ENCODE peak calls at places on chromosomes 13 and 19, in seven cellular contexts. P is colonic mucosa, H is heart left ventricle, C is GM23338, S is thoracic aorta, Y is uterus, Q is psoas muscle. O is an unnamed sample. For H3K36me3, the result is how much of the 10 kb centered on the place peaks cover.

GRCh38 chr19:38543807-38544568 is 73.8 kb downstream of the MAP4K1 start:
- DNase-seq in P (peak), H (peak), C (peak), S (peak), Y (peak), Q (peak), O (peak)

GRCh38 chr19:49758292-49758691 is 4.8 kb downstream of the TSKS start:
- DNase-seq in P (no peak), H (no peak), C (no peak), S (no peak), Y (no peak), Q (no peak), O (no peak)

GRCh38 chr19:18951721-18952281 is 10.8 kb upstream of the HOMER3 start:
- DNase-seq in P (no peak), H (no peak), C (no peak), S (no peak), Y (no peak), Q (no peak), O (no peak)

GRCh38 chr13:31880849-31881494 is 141.6 kb downstream of the RXFP2 start:
- DNase-seq in P (no peak), H (no peak), C (no peak), S (no peak), Y (no peak), Q (no peak), O (no peak)

GRCh38 chr13:102873653-102874052 is 27.8 kb downstream of the ERCC5 start:
- DNase-seq in P (no peak), H (no peak), C (no peak), S (no peak), Y (no peak), Q (no peak), O (no peak)

GRCh38 chr13:35884211-35884610 is 247.0 kb downstream of the DCLK1 start:
- DNase-seq in P (no peak), H (no peak), C (no peak), S (no peak), Y (no peak), Q (no peak), O (no peak)

GRCh38 chr13:38417241-38417640 is 67.6 kb downstream of the UFM1 start:
- DNase-seq in P (no peak), H (no peak), C (no peak), S (no peak), Y (no peak), Q (no peak), O (no peak)

GRCh38 chr13:94481966-94482365 is 2.5 kb upstream of the DCT start:
- DNase-seq in P (no peak), H (no peak), C (no peak), S (no peak), Y (no peak), Q (peak), O (no peak)

GRCh38 chr13:41916173-41916954 is 44.5 kb downstream of the VWA8 start:
- DNase-seq in P (no peak), H (no peak), C (no peak), S (no peak), Y (no peak), Q (no peak), O (no peak)

GRCh38 chr13:91144054-91144453 is 203.4 kb upstream of the MIR17HG start:
- DNase-seq in P (no peak), H (no peak), C (no peak), S (no peak), Y (no peak), Q (no peak), O (no peak)

GRCh38 chr19:13742756-13743155 is 21.6 kb upstream of the MRI1 start:
- DNase-seq in P (no peak), H (no peak), C (no peak), S (no peak), Y (no peak), Q (no peak), O (no peak)

GRCh38 chr19:43768273-43769050 is 12.3 kb downstream of the KCNN4 start:
- DNase-seq in P (peak), H (no peak), C (no peak), S (no peak), Y (no peak), Q (peak), O (no peak)

GRCh38 chr19:45250216-45250831 is 747 bp upstream of the MARK4 start:
- DNase-seq in P (no peak), H (no peak), C (peak), S (no peak), Y (no peak), Q (no peak), O (no peak)

GRCh38 chr13:50323440-50324070 is 308.3 kb downstream of the KCNRG start:
- DNase-seq in P (no peak), H (no peak), C (no peak), S (no peak), Y (no peak), Q (no peak), O (no peak)

GRCh38 chr19:33862991-33863390 is 66.3 kb downstream of the KCTD15 start:
- DNase-seq in P (no peak), H (peak), C (no peak), S (no peak), Y (no peak), Q (no peak), O (no peak)

GRCh38 chr19:11204076-11204602 is 6.8 kb upstream of the KANK2 start:
- DNase-seq in P (no peak), H (no peak), C (no peak), S (no peak), Y (no peak), Q (no peak), O (no peak)
- TF ChIP-seq CTCF in P (no peak), H (no peak), C (no peak), S (peak), Y (no peak), Q (no peak), O (no peak)

GRCh38 chr19:47066376-47067214 is 18.2 kb upstream of the TMEM160 start:
- DNase-seq in P (no peak), H (no peak), C (no peak), S (no peak), Y (no peak), Q (no peak), O (no peak)
- H3K36me3 ChIP-seq in P (under half), H (half or more), C (under half), S (half or more), Y (under half), Q (half or more), O (under half)

GRCh38 chr19:53936035-53936434 is 26.7 kb upstream of the CACNG8 start:
- DNase-seq in P (no peak), H (no peak), C (no peak), S (no peak), Y (no peak), Q (no peak), O (no peak)
- TF ChIP-seq CTCF in P (no peak), H (no peak), C (no peak), S (no peak), Y (no peak), Q (no peak), O (no peak)

DNA sequence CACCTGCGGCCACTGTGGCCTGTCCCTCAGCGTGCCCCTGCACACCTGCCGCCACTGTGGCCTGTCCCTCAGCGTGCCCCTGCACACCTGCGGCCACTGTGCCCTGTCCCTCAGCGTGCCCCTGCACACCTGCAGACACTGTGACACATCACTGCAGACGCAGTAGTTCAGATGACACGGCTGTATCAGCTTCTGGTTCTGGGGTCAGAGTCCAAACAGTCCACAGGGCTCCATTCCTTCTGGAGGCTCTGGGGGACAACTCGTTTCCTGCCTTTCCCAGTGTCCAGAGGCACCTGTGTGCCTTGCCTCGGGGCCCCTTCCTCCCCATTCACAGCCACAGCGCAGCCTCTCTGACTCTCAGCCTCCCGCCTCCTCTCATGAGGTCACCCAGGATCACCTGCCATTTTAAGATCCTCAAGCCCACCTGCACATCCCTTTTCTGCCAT is 5.5 kb downstream of the SF3A2 start:
- DNase-seq in P (no peak), H (no peak), C (no peak), S (no peak), Y (no peak), Q (no peak), O (no peak)
- H3K36me3 ChIP-seq in P (under half), H (under half), C (under half), S (under half), Y (under half), Q (under half), O (under half)

DNA sequence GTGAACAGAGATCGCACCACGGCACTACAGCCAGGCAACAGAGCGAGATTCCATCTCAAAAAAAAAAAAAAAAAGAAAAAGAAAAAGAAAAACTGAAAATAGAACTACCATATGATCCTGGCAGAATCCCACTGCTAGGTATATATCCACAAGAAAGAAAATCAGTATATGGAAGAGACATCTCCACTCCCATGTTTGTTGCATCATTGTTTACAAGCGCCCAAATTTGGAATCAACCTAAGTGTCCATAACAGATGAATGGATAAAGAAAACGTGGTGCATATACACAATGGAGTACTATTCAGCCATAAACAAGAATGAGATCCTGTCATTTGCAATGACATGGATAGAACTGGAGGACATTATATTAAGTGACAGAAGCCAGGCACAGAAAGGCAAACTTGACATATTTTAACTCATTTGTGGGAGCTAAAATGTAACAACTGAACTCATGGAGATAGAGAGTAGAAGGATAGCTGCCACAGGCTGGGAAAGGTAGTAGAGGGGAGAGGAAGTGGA is 26.1 kb downstream of the DYRK1B start:
- DNase-seq in P (no peak), H (no peak), C (no peak), S (no peak), Y (no peak), Q (no peak), O (no peak)
- TF ChIP-seq CTCF in P (no peak), H (no peak), C (no peak), S (no peak), Y (no peak), Q (no peak), O (no peak)

DNA sequence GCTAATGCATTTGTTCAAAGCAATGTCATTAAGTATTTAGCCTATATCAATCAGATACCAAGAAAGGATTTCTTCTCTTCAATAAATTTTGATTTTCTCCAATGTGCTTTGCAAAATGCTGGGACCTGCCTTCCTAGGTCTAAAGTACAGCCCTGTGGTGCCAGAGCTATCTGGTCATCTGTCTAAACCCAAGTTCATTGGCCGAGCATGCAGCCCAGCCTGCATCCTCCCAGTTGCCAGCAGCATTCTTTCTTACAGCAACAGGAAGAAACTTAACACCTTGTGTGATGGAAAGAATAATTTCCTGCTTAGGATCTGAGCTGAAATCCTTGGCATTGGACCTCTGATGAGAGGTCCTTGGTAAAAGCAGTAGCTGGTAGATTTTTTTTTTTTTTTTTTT is 310.0 kb downstream of the RBM26 start:
- DNase-seq in P (no peak), H (no peak), C (peak), S (no peak), Y (no peak), Q (no peak), O (no peak)
- H3K36me3 ChIP-seq in P (under half), H (under half), C (under half), S (under half), Y (under half), Q (under half), O (under half)

GRCh38 chr13:59178344-59178743 is 985.4 kb downstream of the DIAPH3 start:
- DNase-seq in P (no peak), H (no peak), C (peak), S (no peak), Y (no peak), Q (no peak), O (no peak)
- TF ChIP-seq CTCF in P (no peak), H (peak), C (peak), S (no peak), Y (no peak), Q (no peak), O (no peak)